ENCODE peak calls at places on chromosomes 3 and 15, in seven cellular contexts. O, Q, F, M, S, J and H are unnamed samples.

GRCh38 chr15:59543721-59544547 is 67.6 kb upstream of the GCNT3 start:
- DNase-seq in J (no peak), Q (no peak), S (no peak), O (no peak), M (no peak), F (no peak), H (peak; percentile 18)

GRCh38 chr3:134344560-134344959 is 29.7 kb downstream of the AMOTL2 start:
- DNase-seq in O (no peak), S (no peak), J (no peak), F (no peak), M (no peak), Q (no peak), H (no peak)

GRCh38 chr15:73078722-73079121 is 26.5 kb downstream of the NEO1 start:
- DNase-seq in F (no peak), O (peak; percentile 44), J (peak; percentile 91), S (peak; percentile 67), Q (no peak), M (peak; percentile 80), H (peak; percentile 71)

GRCh38 chr15:41891226-41891625 is 2.6 kb downstream of the SPTBN5 start:
- DNase-seq in Q (no peak), F (no peak), J (no peak), O (no peak), S (no peak), M (no peak), H (no peak)

GRCh38 chr3:71142440-71143161 is 440.9 kb downstream of the FOXP1 start:
- DNase-seq in J (no peak), F (no peak), O (no peak), S (no peak), Q (no peak), M (peak; percentile 38), H (no peak)

GRCh38 chr15:45522931-45523331 is 376 bp upstream of the SLC30A4 start:
- DNase-seq in O (no peak), S (peak; percentile 23), F (peak; percentile 59), Q (no peak), M (peak; percentile 62), J (no peak), H (peak; percentile 24)

GRCh38 chr15:60675763-60676162 is 196.8 kb upstream of the ICE2 start:
- DNase-seq in J (no peak), M (no peak), O (no peak), Q (no peak), F (no peak), S (no peak), H (no peak)

GRCh38 chr15:29430124-29430523 is 160.5 kb upstream of the NSMCE3 start:
- DNase-seq in O (no peak), J (no peak), M (no peak), F (no peak), S (no peak), Q (no peak), H (no peak)

GRCh38 chr3:71659758-71660666 is 65.2 kb downstream of the EIF4E3 start:
- DNase-seq in J (no peak), S (peak; percentile 24), Q (no peak), F (no peak), M (peak; percentile 83), O (peak; percentile 82), H (no peak)

GRCh38 chr3:78737988-78738387 is 1029.8 kb downstream of the ROBO1 start:
- DNase-seq in Q (no peak), S (no peak), M (no peak), J (no peak), F (peak; percentile 32), O (no peak), H (peak; percentile 64)

GRCh38 chr3:43910750-43911149 is 220.0 kb downstream of the ABHD5 start:
- DNase-seq in F (no peak), M (no peak), O (no peak), S (no peak), J (no peak), Q (no peak), H (no peak)

DNA sequence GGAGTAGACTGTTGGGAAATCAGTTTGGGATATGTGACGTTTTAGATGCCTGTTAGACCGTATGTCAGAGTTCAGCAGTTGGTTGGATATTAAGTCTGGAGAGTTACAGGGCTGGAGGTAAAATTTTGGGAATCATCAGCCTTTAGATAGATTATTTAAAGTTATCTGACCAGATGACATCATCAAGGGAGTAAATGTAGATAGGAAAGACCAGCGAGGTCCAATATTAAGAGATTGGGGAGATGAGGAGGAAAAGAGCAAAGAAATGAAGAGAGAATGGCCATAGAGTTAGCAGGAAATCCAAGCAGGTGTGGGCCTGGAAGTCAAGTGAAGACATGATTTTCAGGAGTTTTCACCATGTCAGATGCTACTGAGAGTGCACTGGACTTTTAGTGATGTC is 3.1 kb downstream of the NDUFB4 start:
- DNase-seq in J (no peak), M (no peak), Q (no peak), S (no peak), O (no peak), F (no peak), H (no peak)
- H3K4me3 ChIP-seq in J (no peak overlapping the region), M (no peak overlapping the region), Q (no peak overlapping the region), S (no peak overlapping the region), O (no peak overlapping the region), F (no peak overlapping the region), H (no peak overlapping the region)

DNA sequence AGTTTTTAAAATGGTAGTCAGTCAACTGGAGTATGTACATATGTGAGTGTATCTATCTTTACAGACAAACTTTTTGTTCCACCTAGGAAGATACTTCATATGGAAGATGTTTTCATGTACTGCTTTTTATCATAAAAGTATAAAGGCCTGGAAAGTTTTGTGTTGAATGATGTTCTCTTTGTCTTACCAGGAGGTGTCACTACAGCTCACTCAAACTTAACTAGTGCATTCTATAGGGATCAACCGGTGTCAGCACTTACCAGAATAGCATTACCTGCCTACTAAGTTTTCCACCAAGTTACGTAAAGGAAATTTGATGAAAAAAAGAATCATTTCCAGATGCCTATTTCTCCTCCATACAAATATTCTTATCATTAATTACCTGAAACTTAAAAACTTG is 522.6 kb upstream of the SEMA6D start:
- DNase-seq in F (no peak), S (peak; percentile 29), Q (no peak), M (peak; percentile 79), J (no peak), O (no peak), H (peak; percentile 68)
- TF ChIP-seq CTCF in F (peak; percentile 11), S (peak; percentile 33), Q (no peak), M (peak; percentile 53), J (peak; percentile 24), O (no peak), H (peak; percentile 48)

DNA sequence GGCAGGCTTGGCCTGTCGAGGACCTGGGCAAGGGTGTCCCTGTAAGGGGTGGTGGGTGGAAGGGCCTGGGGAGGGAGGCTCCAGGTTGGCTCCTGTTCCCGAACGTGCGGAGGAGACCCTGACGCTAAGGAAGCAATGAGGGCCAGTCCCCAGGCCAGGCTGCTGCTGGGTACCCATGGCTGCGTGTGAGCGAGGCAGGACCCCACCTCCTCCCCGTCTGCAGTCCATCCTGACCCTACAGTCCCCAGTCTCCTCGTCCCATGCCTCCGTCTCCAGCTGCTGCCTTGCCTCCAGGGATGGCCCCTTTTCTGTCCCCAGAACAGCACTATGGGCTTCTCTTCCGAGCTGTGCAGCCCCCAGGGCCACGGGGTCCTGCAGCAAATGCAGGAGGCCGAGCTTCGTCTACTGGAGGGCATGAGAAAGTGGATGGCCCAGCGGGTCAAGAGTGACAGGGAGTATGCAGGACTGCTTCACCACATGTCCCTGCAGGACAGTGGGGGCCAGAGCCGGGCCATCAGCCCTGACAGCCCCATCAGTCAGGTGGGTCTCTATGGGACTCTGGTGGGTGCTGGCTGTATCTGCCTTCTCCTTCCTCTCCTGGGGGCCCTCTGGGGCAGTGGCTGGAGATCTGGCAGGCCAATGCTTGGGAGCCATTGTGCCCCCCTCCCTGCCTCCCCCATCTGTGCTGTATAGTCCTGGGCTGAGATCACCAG is 571 bp downstream of the FES start:
- DNase-seq in F (no peak), M (no peak), J (no peak), Q (peak; percentile 68), S (no peak), O (no peak), H (no peak)
- H3K4me3 ChIP-seq in F (peak overlapping the region; percentile 10), M (peak overlapping the region; percentile 65), J (peak overlapping the region; percentile 4), Q (peak overlapping the region; percentile 55), S (peak overlapping the region; percentile 57), O (peak overlapping the region; percentile 12), H (peak overlapping the region; percentile 17)

GRCh38 chr3:126267169-126267975 is 87.0 kb upstream of the ALDH1L1 start:
- DNase-seq in Q (peak; percentile 96), O (peak; percentile 77), M (peak; percentile 96), F (peak; percentile 74), S (peak; percentile 87), J (peak; percentile 88), H (peak; percentile 78)
- TF ChIP-seq CTCF in Q (peak; percentile 22), O (peak; percentile 27), M (peak; percentile 38), F (no peak), S (no peak), J (peak; percentile 19), H (no peak)